ENCODE peak calls at places on chromosome 13, in four cellular contexts. One of them, this sample, is unnamed.

GRCh38 chr13:70249332-70250064 is 141.2 kb upstream of the KLHL1 start:
- DNase-seq in IMR-90: no peak
- DNase-seq in H1: peak; percentile 38
- DNase-seq in mesendoderm: peak; percentile 83
- DNase-seq in this sample: peak; percentile 35

GRCh38 chr13:34145061-34145460 is 327.1 kb downstream of the RFC3 start:
- DNase-seq in IMR-90: no peak
- DNase-seq in mesendoderm: no peak
- DNase-seq in H1: no peak
- DNase-seq in this sample: no peak

GRCh38 chr13:102276479-102276878 is 125.4 kb downstream of the FGF14 start:
- DNase-seq in IMR-90: peak; percentile 16
- DNase-seq in mesendoderm: no peak
- DNase-seq in H1: no peak
- DNase-seq in this sample: no peak

GRCh38 chr13:40031031-40031430 is 375.6 kb downstream of the COG6 start:
- DNase-seq in IMR-90: peak; percentile 16
- DNase-seq in H1: no peak
- DNase-seq in mesendoderm: peak; percentile 5
- DNase-seq in this sample: no peak

GRCh38 chr13:110575322-110576069 is 14.0 kb upstream of the RAB20 start:
- DNase-seq in mesendoderm: peak; percentile 85
- DNase-seq in H1: no peak
- DNase-seq in IMR-90: peak; percentile 48
- DNase-seq in this sample: peak; percentile 61

GRCh38 chr13:46753137-46753536 is 43.8 kb downstream of the ESD start:
- DNase-seq in mesendoderm: no peak
- DNase-seq in IMR-90: no peak
- DNase-seq in H1: no peak
- DNase-seq in this sample: no peak

GRCh38 chr13:90882551-90882950 is 464.9 kb upstream of the MIR17HG start:
- DNase-seq in IMR-90: no peak
- DNase-seq in H1: no peak
- DNase-seq in mesendoderm: no peak
- DNase-seq in this sample: no peak

GRCh38 chr13:51674276-51674675 is 90.0 kb downstream of the WDFY2 start:
- DNase-seq in H1: no peak
- DNase-seq in IMR-90: no peak
- DNase-seq in mesendoderm: peak; percentile 69
- DNase-seq in this sample: no peak

GRCh38 chr13:44273991-44274810 is 99.4 kb upstream of the SERP2 start:
- DNase-seq in IMR-90: peak; percentile 77
- DNase-seq in mesendoderm: no peak
- DNase-seq in H1: no peak
- DNase-seq in this sample: no peak

GRCh38 chr13:53691417-53691816 is 662.8 kb downstream of the OLFM4 start:
- DNase-seq in IMR-90: no peak
- DNase-seq in H1: no peak
- DNase-seq in mesendoderm: peak; percentile 1
- DNase-seq in this sample: no peak

GRCh38 chr13:102901615-102902305 is 55.9 kb downstream of the ERCC5 start:
- DNase-seq in mesendoderm: no peak
- DNase-seq in H1: no peak
- DNase-seq in IMR-90: peak; percentile 17
- DNase-seq in this sample: no peak

GRCh38 chr13:24503376-24503690 is 9.2 kb downstream of the PARP4 start:
- DNase-seq in IMR-90: no peak
- DNase-seq in mesendoderm: no peak
- DNase-seq in H1: no peak
- DNase-seq in this sample: no peak

GRCh38 chr13:53821632-53822031 is 793.0 kb downstream of the OLFM4 start:
- DNase-seq in mesendoderm: no peak
- DNase-seq in IMR-90: no peak
- DNase-seq in H1: no peak
- DNase-seq in this sample: no peak

GRCh38 chr13:80946008-80946802 is 605.3 kb upstream of the SPRY2 start:
- DNase-seq in H1: no peak
- DNase-seq in IMR-90: no peak
- DNase-seq in mesendoderm: no peak
- DNase-seq in this sample: no peak

GRCh38 chr13:95382906-95383305 is 81.7 kb upstream of the ABCC4 start:
- DNase-seq in mesendoderm: no peak
- DNase-seq in IMR-90: no peak
- DNase-seq in H1: no peak
- DNase-seq in this sample: no peak

GRCh38 chr13:20136781-20137703 is 23.8 kb downstream of the GJA3 start:
- DNase-seq in mesendoderm: peak; percentile 48
- DNase-seq in IMR-90: no peak
- DNase-seq in H1: no peak
- DNase-seq in this sample: peak; percentile 78
- H4K5ac ChIP-seq in mesendoderm: no peak overlapping the region
- H4K5ac ChIP-seq in IMR-90: no peak overlapping the region
- H4K5ac ChIP-seq in H1: no peak overlapping the region
- H4K5ac ChIP-seq in this sample: no peak overlapping the region

GRCh38 chr13:50408068-50408467 is 392.8 kb downstream of the KCNRG start:
- DNase-seq in IMR-90: no peak
- DNase-seq in H1: no peak
- DNase-seq in mesendoderm: no peak
- DNase-seq in this sample: no peak

GRCh38 chr13:50412046-50412617 is 396.9 kb downstream of the KCNRG start:
- DNase-seq in mesendoderm: no peak
- DNase-seq in IMR-90: peak; percentile 36
- DNase-seq in H1: no peak
- DNase-seq in this sample: no peak

GRCh38 chr13:50414640-50415039 is 399.4 kb downstream of the KCNRG start:
- DNase-seq in mesendoderm: no peak
- DNase-seq in IMR-90: no peak
- DNase-seq in H1: no peak
- DNase-seq in this sample: no peak

GRCh38 chr13:50409186-50409585 is 393.9 kb downstream of the KCNRG start:
- DNase-seq in H1: no peak
- DNase-seq in IMR-90: no peak
- DNase-seq in mesendoderm: no peak
- DNase-seq in this sample: no peak

GRCh38 chr13:50410921-50411712 is 395.9 kb downstream of the KCNRG start:
- DNase-seq in IMR-90: peak; percentile 86
- DNase-seq in H1: no peak
- DNase-seq in mesendoderm: peak; percentile 82
- DNase-seq in this sample: no peak
- H3K27ac ChIP-seq in IMR-90: peak overlapping the region; percentile 69
- H3K27ac ChIP-seq in H1: no peak overlapping the region
- H3K27ac ChIP-seq in mesendoderm: no peak overlapping the region
- H3K27ac ChIP-seq in this sample: no peak overlapping the region

GRCh38 chr13:30933334-30933681 is 852 bp downstream of the TEX26 start:
- DNase-seq in mesendoderm: no peak
- DNase-seq in IMR-90: no peak
- DNase-seq in H1: no peak
- DNase-seq in this sample: no peak

GRCh38 chr13:30928971-30929370 is 3.5 kb upstream of the TEX26 start:
- DNase-seq in IMR-90: no peak
- DNase-seq in H1: no peak
- DNase-seq in mesendoderm: no peak
- DNase-seq in this sample: no peak

GRCh38 chr13:30934381-30934780 is 1.9 kb downstream of the TEX26 start:
- DNase-seq in H1: no peak
- DNase-seq in mesendoderm: peak; percentile 79
- DNase-seq in IMR-90: peak; percentile 14
- DNase-seq in this sample: peak; percentile 66

GRCh38 chr13:30934803-30935202 is 2.3 kb downstream of the TEX26 start:
- DNase-seq in IMR-90: no peak
- DNase-seq in mesendoderm: no peak
- DNase-seq in H1: no peak
- DNase-seq in this sample: no peak

GRCh38 chr13:30932481-30933333 is at the start of gene TEX26:
- DNase-seq in mesendoderm: peak; percentile 90
- DNase-seq in IMR-90: no peak
- DNase-seq in H1: peak; percentile 46
- DNase-seq in this sample: peak; percentile 88
- H3K23ac ChIP-seq in mesendoderm: no peak within 1 kb of the TSS
- H3K23ac ChIP-seq in IMR-90: no peak within 1 kb of the TSS
- H3K23ac ChIP-seq in H1: no peak within 1 kb of the TSS
- H3K23ac ChIP-seq in this sample: no peak within 1 kb of the TSS

GRCh38 chr13:27926644-27927434 is 7.0 kb downstream of the PDX1 start:
- DNase-seq in H1: no peak
- DNase-seq in mesendoderm: no peak
- DNase-seq in IMR-90: no peak
- DNase-seq in this sample: peak; percentile 60

GRCh38 chr13:27923794-27924528 is 4.2 kb downstream of the PDX1 start:
- DNase-seq in mesendoderm: no peak
- DNase-seq in IMR-90: no peak
- DNase-seq in H1: no peak
- DNase-seq in this sample: no peak

GRCh38 chr13:27924529-27925141 is 4.8 kb downstream of the PDX1 start:
- DNase-seq in IMR-90: no peak
- DNase-seq in mesendoderm: no peak
- DNase-seq in H1: no peak
- DNase-seq in this sample: peak; percentile 47

GRCh38 chr13:27927444-27928352 is 7.9 kb downstream of the PDX1 start:
- DNase-seq in IMR-90: no peak
- DNase-seq in H1: no peak
- DNase-seq in mesendoderm: no peak
- DNase-seq in this sample: peak; percentile 48

DNA sequence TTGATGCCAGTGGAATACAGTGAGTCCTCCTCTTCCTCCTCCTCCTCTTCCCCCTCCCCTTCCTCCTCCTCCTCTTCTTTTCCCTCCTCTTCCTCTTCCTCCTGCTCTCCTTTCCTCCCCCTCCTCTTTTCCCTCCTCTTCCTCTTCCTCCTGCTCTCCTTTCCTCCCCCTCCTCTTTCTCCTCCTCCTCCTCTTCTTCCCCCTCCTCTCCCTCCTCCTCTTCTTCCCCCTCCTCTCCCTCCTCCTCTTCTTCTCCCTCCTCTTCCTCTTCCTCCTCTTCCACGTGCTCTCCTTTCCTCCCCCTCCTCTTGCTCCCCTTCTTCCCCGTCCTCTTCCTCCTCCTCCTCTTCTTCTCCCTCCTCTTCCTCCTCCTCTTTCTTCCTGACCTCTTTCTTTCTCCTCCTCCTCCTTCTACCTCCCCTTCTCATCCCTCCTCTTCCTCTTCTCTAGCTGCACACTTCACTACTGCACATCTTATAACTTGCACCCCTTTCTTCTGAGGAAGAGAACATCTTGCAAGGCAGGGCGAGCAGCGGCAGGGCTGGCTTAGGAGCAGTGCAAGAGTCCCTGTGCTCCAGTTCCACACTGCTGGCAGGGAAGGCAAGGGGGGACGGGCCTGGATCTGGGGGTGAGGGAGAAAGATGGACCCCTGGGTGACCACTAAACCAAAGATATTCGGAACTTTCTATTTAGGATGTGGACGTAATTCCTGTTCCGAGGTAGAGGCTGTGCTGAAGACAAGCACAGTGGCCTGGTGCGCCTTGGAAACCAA is 5.6 kb downstream of the PDX1 start:
- DNase-seq in mesendoderm: no peak
- DNase-seq in H1: no peak
- DNase-seq in IMR-90: no peak
- DNase-seq in this sample: no peak
- H4K5ac ChIP-seq in mesendoderm: no peak overlapping the region
- H4K5ac ChIP-seq in H1: no peak overlapping the region
- H4K5ac ChIP-seq in IMR-90: no peak overlapping the region
- H4K5ac ChIP-seq in this sample: no peak overlapping the region

GRCh38 chr13:77760893-77761292 is 63.4 kb downstream of the SLAIN1 start:
- DNase-seq in H1: no peak
- DNase-seq in mesendoderm: no peak
- DNase-seq in IMR-90: no peak
- DNase-seq in this sample: no peak
- H3K27ac ChIP-seq in H1: no peak overlapping the region
- H3K27ac ChIP-seq in mesendoderm: no peak overlapping the region
- H3K27ac ChIP-seq in IMR-90: no peak overlapping the region
- H3K27ac ChIP-seq in this sample: no peak overlapping the region

GRCh38 chr13:99501135-99501951 is at the start of gene TM9SF2:
- DNase-seq in H1: peak; percentile 93
- DNase-seq in IMR-90: peak; percentile 97
- DNase-seq in mesendoderm: peak; percentile 99
- DNase-seq in this sample: peak; percentile 99
- H3K23ac ChIP-seq in H1: no peak within 1 kb of the TSS
- H3K23ac ChIP-seq in IMR-90: peak within 1 kb of the TSS; percentile 55
- H3K23ac ChIP-seq in mesendoderm: no peak within 1 kb of the TSS
- H3K23ac ChIP-seq in this sample: no peak within 1 kb of the TSS

GRCh38 chr13:73480784-73481183 is 422.0 kb downstream of the KLF5 start:
- DNase-seq in mesendoderm: no peak
- DNase-seq in H1: no peak
- DNase-seq in IMR-90: no peak
- DNase-seq in this sample: no peak

GRCh38 chr13:73481877-73482445 is 423.2 kb downstream of the KLF5 start:
- DNase-seq in IMR-90: no peak
- DNase-seq in H1: no peak
- DNase-seq in mesendoderm: no peak
- DNase-seq in this sample: no peak

GRCh38 chr13:73473016-73473415 is 414.2 kb downstream of the KLF5 start:
- DNase-seq in H1: no peak
- DNase-seq in mesendoderm: no peak
- DNase-seq in IMR-90: no peak
- DNase-seq in this sample: no peak

GRCh38 chr13:73481265-73481664 is 422.5 kb downstream of the KLF5 start:
- DNase-seq in IMR-90: no peak
- DNase-seq in H1: no peak
- DNase-seq in mesendoderm: no peak
- DNase-seq in this sample: no peak

DNA sequence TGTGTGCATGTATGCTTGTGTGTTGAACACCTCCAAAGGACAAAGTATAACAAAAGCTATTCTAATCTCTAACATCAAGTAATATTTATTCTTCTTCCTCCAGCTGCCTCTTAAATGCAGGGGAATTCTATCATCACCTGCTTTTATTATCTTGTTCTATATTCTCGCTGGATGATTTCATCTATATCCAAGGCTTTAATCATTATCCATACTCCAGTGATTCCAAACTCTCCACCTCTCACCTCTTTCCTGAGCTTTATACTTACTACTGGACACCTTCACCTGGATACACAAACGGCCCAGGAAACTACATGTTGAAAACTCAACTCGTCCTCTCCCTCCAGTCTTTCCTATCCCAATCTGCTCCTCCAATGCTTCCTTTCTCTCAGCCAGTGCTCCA is 418.6 kb downstream of the KLF5 start:
- DNase-seq in H1: no peak
- DNase-seq in IMR-90: no peak
- DNase-seq in mesendoderm: no peak
- DNase-seq in this sample: no peak
- H4K5ac ChIP-seq in H1: no peak overlapping the region
- H4K5ac ChIP-seq in IMR-90: no peak overlapping the region
- H4K5ac ChIP-seq in mesendoderm: no peak overlapping the region
- H4K5ac ChIP-seq in this sample: no peak overlapping the region

DNA sequence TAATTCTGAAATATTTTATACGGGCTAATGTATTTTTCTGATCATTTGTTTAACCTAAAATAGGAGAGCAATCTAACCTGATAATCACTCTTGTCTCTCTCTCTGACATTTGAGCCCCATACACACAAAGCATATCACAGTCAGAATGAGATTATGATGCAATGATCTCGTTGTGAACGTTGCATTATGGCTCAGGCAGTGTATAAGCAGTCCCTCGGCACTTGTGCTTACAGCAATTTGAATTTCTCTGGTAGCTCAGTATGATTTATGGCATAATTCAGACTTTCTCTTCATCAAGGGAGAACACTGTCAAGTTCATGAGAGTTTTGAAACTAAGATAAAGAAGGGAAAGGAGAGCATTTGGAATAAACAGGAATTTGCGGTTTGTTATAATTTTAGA is 256.1 kb downstream of the DACH1 start:
- DNase-seq in IMR-90: no peak
- DNase-seq in H1: no peak
- DNase-seq in mesendoderm: no peak
- DNase-seq in this sample: no peak
- H3K27ac ChIP-seq in IMR-90: no peak overlapping the region
- H3K27ac ChIP-seq in H1: no peak overlapping the region
- H3K27ac ChIP-seq in mesendoderm: no peak overlapping the region
- H3K27ac ChIP-seq in this sample: no peak overlapping the region

GRCh38 chr13:99086149-99086868 is 108.4 kb upstream of the DOCK9 start:
- DNase-seq in H1: no peak
- DNase-seq in IMR-90: peak; percentile 47
- DNase-seq in mesendoderm: peak; percentile 48
- DNase-seq in this sample: peak; percentile 43
- H3K23ac ChIP-seq in H1: no peak overlapping the region
- H3K23ac ChIP-seq in IMR-90: no peak overlapping the region
- H3K23ac ChIP-seq in mesendoderm: peak overlapping the region; percentile 66
- H3K23ac ChIP-seq in this sample: no peak overlapping the region